ENCODE peak calls at places on chromosome 18, in five cellular contexts. One of them, this sample, is unnamed. For H3K9me3, the result is how much of the 10 kb centered on the place peaks cover.

GRCh38 chr18:31497711-31498449 is at the start of gene DSG2:
- DNase-seq in body of pancreas: peak
- DNase-seq in trophoblast cell: peak
- DNase-seq in colonic mucosa: peak
- DNase-seq in heart right ventricle: peak
- DNase-seq in this sample: peak

GRCh38 chr18:70021498-70021897 is 73.8 kb upstream of the CD226 start:
- DNase-seq in body of pancreas: no peak
- DNase-seq in trophoblast cell: no peak
- DNase-seq in colonic mucosa: no peak
- DNase-seq in heart right ventricle: no peak
- DNase-seq in this sample: no peak

GRCh38 chr18:13455470-13455869 is 236.9 kb downstream of the LDLRAD4 start:
- DNase-seq in body of pancreas: no peak
- DNase-seq in trophoblast cell: no peak
- DNase-seq in colonic mucosa: no peak
- DNase-seq in heart right ventricle: no peak
- DNase-seq in this sample: no peak

GRCh38 chr18:48790869-48791635 is 159.7 kb downstream of the SMAD7 start:
- DNase-seq in body of pancreas: no peak
- DNase-seq in trophoblast cell: no peak
- DNase-seq in colonic mucosa: no peak
- DNase-seq in heart right ventricle: no peak
- DNase-seq in this sample: no peak

GRCh38 chr18:41645600-41646360 is 309.3 kb upstream of the PIK3C3 start:
- DNase-seq in body of pancreas: no peak
- DNase-seq in trophoblast cell: no peak
- DNase-seq in colonic mucosa: no peak
- DNase-seq in heart right ventricle: no peak
- DNase-seq in this sample: no peak

GRCh38 chr18:13218376-13219011 is at the start of gene LDLRAD4:
- DNase-seq in body of pancreas: peak
- DNase-seq in trophoblast cell: no peak
- DNase-seq in colonic mucosa: peak
- DNase-seq in heart right ventricle: peak
- DNase-seq in this sample: no peak

GRCh38 chr18:2736823-2737222 is 81.3 kb downstream of the SMCHD1 start:
- DNase-seq in body of pancreas: no peak
- DNase-seq in trophoblast cell: no peak
- DNase-seq in colonic mucosa: no peak
- DNase-seq in heart right ventricle: no peak
- DNase-seq in this sample: no peak

GRCh38 chr18:57748770-57749603 is 54.1 kb downstream of the ATP8B1 start:
- DNase-seq in body of pancreas: peak
- DNase-seq in trophoblast cell: no peak
- DNase-seq in colonic mucosa: no peak
- DNase-seq in heart right ventricle: no peak
- DNase-seq in this sample: no peak

GRCh38 chr18:8662574-8663255 is 42.6 kb upstream of the MTCL1 start:
- DNase-seq in body of pancreas: no peak
- DNase-seq in trophoblast cell: no peak
- DNase-seq in colonic mucosa: no peak
- DNase-seq in heart right ventricle: no peak
- DNase-seq in this sample: no peak

GRCh38 chr18:55452123-55452611 is 135.8 kb downstream of the TCF4 start:
- DNase-seq in body of pancreas: no peak
- DNase-seq in trophoblast cell: no peak
- DNase-seq in colonic mucosa: no peak
- DNase-seq in heart right ventricle: no peak
- DNase-seq in this sample: peak

GRCh38 chr18:42338683-42339082 is 383.6 kb downstream of the PIK3C3 start:
- DNase-seq in body of pancreas: no peak
- DNase-seq in trophoblast cell: no peak
- DNase-seq in colonic mucosa: no peak
- DNase-seq in heart right ventricle: no peak
- DNase-seq in this sample: no peak

GRCh38 chr18:76208632-76209308 is 286.3 kb downstream of the ZNF516 start:
- DNase-seq in body of pancreas: no peak
- DNase-seq in trophoblast cell: no peak
- DNase-seq in colonic mucosa: no peak
- DNase-seq in heart right ventricle: no peak
- DNase-seq in this sample: no peak

GRCh38 chr18:51275712-51276473 is 78.4 kb upstream of the MEX3C start:
- DNase-seq in body of pancreas: peak
- DNase-seq in trophoblast cell: no peak
- DNase-seq in colonic mucosa: no peak
- DNase-seq in heart right ventricle: peak
- DNase-seq in this sample: no peak

GRCh38 chr18:55351980-55352714 is 235.8 kb downstream of the TCF4 start:
- DNase-seq in body of pancreas: no peak
- DNase-seq in trophoblast cell: no peak
- DNase-seq in colonic mucosa: no peak
- DNase-seq in heart right ventricle: no peak
- DNase-seq in this sample: no peak

GRCh38 chr18:45324489-45325111 is 290.7 kb upstream of the SLC14A2 start:
- DNase-seq in body of pancreas: peak
- DNase-seq in trophoblast cell: no peak
- DNase-seq in colonic mucosa: peak
- DNase-seq in heart right ventricle: no peak
- DNase-seq in this sample: peak

GRCh38 chr18:7333163-7333562 is 102.3 kb downstream of the LRRC30 start:
- DNase-seq in body of pancreas: no peak
- DNase-seq in trophoblast cell: no peak
- DNase-seq in colonic mucosa: no peak
- DNase-seq in heart right ventricle: no peak
- DNase-seq in this sample: no peak

GRCh38 chr18:47968721-47969120 is 38.3 kb upstream of the SMAD2 start:
- DNase-seq in body of pancreas: no peak
- DNase-seq in trophoblast cell: peak
- DNase-seq in colonic mucosa: no peak
- DNase-seq in heart right ventricle: no peak
- DNase-seq in this sample: peak

GRCh38 chr18:48979944-48980890 is 29.5 kb upstream of the SMAD7 start:
- DNase-seq in body of pancreas: no peak
- DNase-seq in trophoblast cell: no peak
- DNase-seq in colonic mucosa: peak
- DNase-seq in heart right ventricle: no peak
- DNase-seq in this sample: no peak

GRCh38 chr18:80210312-80211083 is 36.8 kb downstream of the PARD6G start:
- DNase-seq in body of pancreas: peak
- DNase-seq in trophoblast cell: peak
- DNase-seq in colonic mucosa: peak
- DNase-seq in heart right ventricle: no peak
- DNase-seq in this sample: no peak

GRCh38 chr18:8176105-8176504 is 433.1 kb upstream of the RAB12 start:
- DNase-seq in body of pancreas: no peak
- DNase-seq in trophoblast cell: no peak
- DNase-seq in colonic mucosa: no peak
- DNase-seq in heart right ventricle: no peak
- DNase-seq in this sample: no peak

GRCh38 chr18:14945286-14945685 is 197.3 kb downstream of the ANKRD30B start:
- DNase-seq in body of pancreas: no peak
- DNase-seq in trophoblast cell: no peak
- DNase-seq in colonic mucosa: no peak
- DNase-seq in heart right ventricle: no peak
- DNase-seq in this sample: no peak

GRCh38 chr18:73218293-73218692 is 350.5 kb upstream of the NETO1 start:
- DNase-seq in body of pancreas: no peak
- DNase-seq in trophoblast cell: no peak
- DNase-seq in colonic mucosa: no peak
- DNase-seq in heart right ventricle: no peak
- DNase-seq in this sample: no peak
- H3K9me3 ChIP-seq in body of pancreas: under half
- H3K9me3 ChIP-seq in trophoblast cell: under half
- H3K9me3 ChIP-seq in colonic mucosa: under half
- H3K9me3 ChIP-seq in heart right ventricle: half or more
- H3K9me3 ChIP-seq in this sample: under half

GRCh38 chr18:63177822-63178525 is 141.6 kb downstream of the BCL2 start:
- DNase-seq in body of pancreas: peak
- DNase-seq in trophoblast cell: no peak
- DNase-seq in colonic mucosa: peak
- DNase-seq in heart right ventricle: no peak
- DNase-seq in this sample: no peak
- H3K4me3 ChIP-seq in body of pancreas: no peak
- H3K4me3 ChIP-seq in trophoblast cell: no peak
- H3K4me3 ChIP-seq in colonic mucosa: no peak
- H3K4me3 ChIP-seq in heart right ventricle: no peak
- H3K4me3 ChIP-seq in this sample: no peak

GRCh38 chr18:71075147-71075546 is 786.3 kb downstream of the SOCS6 start:
- DNase-seq in body of pancreas: no peak
- DNase-seq in trophoblast cell: no peak
- DNase-seq in colonic mucosa: no peak
- DNase-seq in heart right ventricle: no peak
- DNase-seq in this sample: no peak
- H3K9me3 ChIP-seq in body of pancreas: under half
- H3K9me3 ChIP-seq in trophoblast cell: under half
- H3K9me3 ChIP-seq in colonic mucosa: under half
- H3K9me3 ChIP-seq in heart right ventricle: under half
- H3K9me3 ChIP-seq in this sample: under half

GRCh38 chr18:29912351-29912750 is 1130.2 kb downstream of the DSC3 start:
- DNase-seq in body of pancreas: no peak
- DNase-seq in trophoblast cell: no peak
- DNase-seq in colonic mucosa: no peak
- DNase-seq in heart right ventricle: no peak
- DNase-seq in this sample: no peak
- H3K4me3 ChIP-seq in body of pancreas: no peak
- H3K4me3 ChIP-seq in trophoblast cell: no peak
- H3K4me3 ChIP-seq in colonic mucosa: no peak
- H3K4me3 ChIP-seq in heart right ventricle: no peak
- H3K4me3 ChIP-seq in this sample: no peak

GRCh38 chr18:10504723-10505122 is 21.1 kb upstream of the NAPG start:
- DNase-seq in body of pancreas: no peak
- DNase-seq in trophoblast cell: no peak
- DNase-seq in colonic mucosa: no peak
- DNase-seq in heart right ventricle: no peak
- DNase-seq in this sample: no peak
- H3K9me3 ChIP-seq in body of pancreas: under half
- H3K9me3 ChIP-seq in trophoblast cell: under half
- H3K9me3 ChIP-seq in colonic mucosa: under half
- H3K9me3 ChIP-seq in heart right ventricle: under half
- H3K9me3 ChIP-seq in this sample: under half

GRCh38 chr18:34661464-34662087 is 48.5 kb upstream of the DTNA start:
- DNase-seq in body of pancreas: no peak
- DNase-seq in trophoblast cell: peak
- DNase-seq in colonic mucosa: no peak
- DNase-seq in heart right ventricle: no peak
- DNase-seq in this sample: no peak
- H3K4me3 ChIP-seq in body of pancreas: no peak
- H3K4me3 ChIP-seq in trophoblast cell: no peak
- H3K4me3 ChIP-seq in colonic mucosa: no peak
- H3K4me3 ChIP-seq in heart right ventricle: no peak
- H3K4me3 ChIP-seq in this sample: no peak

GRCh38 chr18:35267809-35268208 is 22.2 kb downstream of the ZSCAN30 start:
- DNase-seq in body of pancreas: peak
- DNase-seq in trophoblast cell: no peak
- DNase-seq in colonic mucosa: peak
- DNase-seq in heart right ventricle: peak
- DNase-seq in this sample: no peak

GRCh38 chr18:35264409-35264808 is 23.6 kb downstream of the ZNF397 start:
- DNase-seq in body of pancreas: no peak
- DNase-seq in trophoblast cell: no peak
- DNase-seq in colonic mucosa: no peak
- DNase-seq in heart right ventricle: no peak
- DNase-seq in this sample: no peak

GRCh38 chr18:35271656-35272055 is 18.4 kb downstream of the ZSCAN30 start:
- DNase-seq in body of pancreas: no peak
- DNase-seq in trophoblast cell: no peak
- DNase-seq in colonic mucosa: no peak
- DNase-seq in heart right ventricle: no peak
- DNase-seq in this sample: no peak

GRCh38 chr18:35267161-35267651 is 22.8 kb downstream of the ZSCAN30 start:
- DNase-seq in body of pancreas: peak
- DNase-seq in trophoblast cell: no peak
- DNase-seq in colonic mucosa: peak
- DNase-seq in heart right ventricle: peak
- DNase-seq in this sample: no peak

DNA sequence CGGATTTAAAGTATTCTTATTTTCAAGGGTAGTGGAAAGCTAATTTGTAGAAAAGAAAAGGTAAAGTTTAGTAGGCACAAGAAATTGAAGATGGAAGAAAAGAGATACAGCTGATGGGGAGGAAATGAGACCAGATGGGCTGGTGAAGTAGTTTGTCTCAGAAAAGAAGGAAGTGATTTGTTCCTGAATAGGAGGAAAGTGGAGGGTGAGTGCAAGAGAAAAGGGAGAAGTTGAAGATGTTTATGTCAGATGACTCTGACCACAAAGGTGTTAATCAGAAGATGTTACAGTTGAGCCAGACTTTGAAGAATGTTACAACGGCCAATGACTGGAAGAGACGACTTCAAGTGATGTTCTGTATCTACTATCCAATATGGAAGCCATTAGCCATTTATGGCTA is 21.2 kb downstream of the ZSCAN30 start:
- DNase-seq in body of pancreas: no peak
- DNase-seq in trophoblast cell: no peak
- DNase-seq in colonic mucosa: no peak
- DNase-seq in heart right ventricle: no peak
- DNase-seq in this sample: no peak
- H3K9me3 ChIP-seq in body of pancreas: under half
- H3K9me3 ChIP-seq in trophoblast cell: under half
- H3K9me3 ChIP-seq in colonic mucosa: under half
- H3K9me3 ChIP-seq in heart right ventricle: under half
- H3K9me3 ChIP-seq in this sample: under half